ENCODE peak calls at places on chromosomes 13 and 19, in four cellular contexts. O is uterus; J is WTC11; P is stimulated activated CD4-positive, alpha-beta T cell treated with anti-CD3 and anti-CD28 coated beads, Interleukin-1b, Interleukin-23, amount 100 ng/mL, for 4 hours. A is an unnamed sample.

GRCh38 chr13:100660761-100661160 is 13.8 kb downstream of the TMTC4 start:
- DNase-seq in P (no peak), O (no peak), J (no peak), A (no peak)

GRCh38 chr13:63336549-63336948 is 1920.9 kb upstream of the PCDH20 start:
- DNase-seq in O (no peak), J (no peak), P (no peak), A (no peak)

GRCh38 chr19:32691952-32692726 is 518 bp downstream of the NUDT19 start:
- DNase-seq in P (no peak), J (peak), O (no peak), A (no peak)

GRCh38 chr13:21238267-21238666 is 61.8 kb downstream of the MRPL57 start:
- DNase-seq in J (no peak), O (no peak), P (no peak), A (no peak)

GRCh38 chr13:41682766-41683165 is 225.4 kb downstream of the RGCC start:
- DNase-seq in J (no peak), P (no peak), O (no peak), A (no peak)

GRCh38 chr13:98345103-98345899 is 168.2 kb upstream of the RNF113B start:
- DNase-seq in P (no peak), J (no peak), O (no peak), A (no peak)

GRCh38 chr13:112760440-112760839 is 70.6 kb downstream of the ATP11A start:
- DNase-seq in J (no peak), P (no peak), O (no peak), A (no peak)

GRCh38 chr19:41957838-41958366 is 1.2 kb downstream of the RABAC1 start:
- DNase-seq in P (no peak), O (peak), J (peak), A (peak)

GRCh38 chr19:17835182-17836006 is 12.4 kb downstream of the JAK3 start:
- DNase-seq in J (no peak), P (no peak), O (no peak), A (no peak)

GRCh38 chr13:33349314-33349995 is 63.9 kb upstream of the STARD13 start:
- DNase-seq in J (peak), P (no peak), O (peak), A (no peak)

GRCh38 chr19:55447421-55448174 is 4.5 kb upstream of the SHISA7 start:
- DNase-seq in J (no peak), P (no peak), O (no peak), A (no peak)

GRCh38 chr13:98570929-98571372 is 6.0 kb downstream of the STK24 start:
- DNase-seq in J (no peak), P (no peak), O (peak), A (no peak)

GRCh38 chr13:59409211-59409610 is 754.5 kb downstream of the DIAPH3 start:
- DNase-seq in O (no peak), P (no peak), J (peak), A (no peak)

GRCh38 chr19:38544569-38545315 is 73.0 kb downstream of the MAP4K1 start:
- DNase-seq in J (no peak), P (no peak), O (no peak), A (peak)

GRCh38 chr13:105991622-105992254 is 543.7 kb downstream of the EFNB2 start:
- DNase-seq in O (no peak), J (no peak), P (no peak), A (peak)

GRCh38 chr13:106349080-106349841 is 186.2 kb downstream of the EFNB2 start:
- DNase-seq in O (no peak), J (peak), P (no peak), A (no peak)

GRCh38 chr19:18493440-18494266 is 28.2 kb downstream of the ELL start:
- DNase-seq in P (no peak), J (no peak), O (no peak), A (no peak)

GRCh38 chr19:41320568-41320967 is 10.6 kb downstream of the CCDC97 start:
- DNase-seq in J (no peak), O (no peak), P (no peak), A (no peak)

GRCh38 chr13:76828316-76828741 is 57.9 kb downstream of the KCTD12 start:
- DNase-seq in O (no peak), P (no peak), J (no peak), A (no peak)

GRCh38 chr13:101841687-101842086 is 389.2 kb downstream of the ITGBL1 start:
- DNase-seq in J (no peak), O (no peak), P (no peak), A (no peak)

GRCh38 chr19:48724796-48725753 is 5.5 kb upstream of the MAMSTR start:
- DNase-seq in O (peak), P (no peak), J (no peak), A (peak)

GRCh38 chr19:2288010-2288742 is 6.2 kb upstream of the PEAK3 start:
- DNase-seq in O (no peak), P (no peak), J (no peak), A (no peak)

GRCh38 chr13:111486331-111486730 is 165.9 kb downstream of the TEX29 start:
- DNase-seq in P (no peak), J (no peak), O (no peak), A (no peak)

GRCh38 chr19:45442927-45443461 is 19.3 kb upstream of the ERCC1 start:
- DNase-seq in O (peak), P (no peak), J (peak), A (no peak)

A was measured in AG04449.